ENCODE peak calls at places on chromosomes 12 and 14, in four cellular contexts. K is cardiac muscle cell, Y is stomach, X is aorta. O is an unnamed sample. For H3K4me1 and H3K36me3, the result is how much of the 10 kb centered on the place peaks cover.

GRCh38 chr12:55034218-55034617 is 14.4 kb downstream of the NEUROD4 start:
- DNase-seq in Y (no peak), X (no peak), K (no peak), O (no peak)

GRCh38 chr14:36605506-36605857 is 23.1 kb upstream of the NKX2-8 start:
- DNase-seq in Y (no peak), K (no peak), X (no peak), O (no peak)

GRCh38 chr12:31574803-31575573 is 15.9 kb downstream of the DENND5B start:
- DNase-seq in Y (no peak), X (no peak), K (no peak), O (no peak)

GRCh38 chr12:98533723-98534251 is 18.4 kb downstream of the TMPO start:
- DNase-seq in K (peak), X (no peak), Y (no peak), O (no peak)

GRCh38 chr12:66960704-66961690 is 282.1 kb upstream of the GRIP1 start:
- DNase-seq in K (no peak), Y (no peak), X (no peak), O (no peak)

GRCh38 chr12:31105668-31106067 is 32.0 kb downstream of the DDX11 start:
- DNase-seq in Y (no peak), X (no peak), K (no peak), O (no peak)

GRCh38 chr12:92133166-92133565 is 12.5 kb downstream of the BTG1 start:
- DNase-seq in K (peak), Y (no peak), X (no peak), O (no peak)

GRCh38 chr14:75315143-75315542 is 36.5 kb downstream of the FOS start:
- DNase-seq in K (no peak), X (no peak), Y (peak), O (no peak)

GRCh38 chr14:65704850-65705249 is 292.3 kb downstream of the FUT8 start:
- DNase-seq in K (peak), Y (no peak), X (no peak), O (no peak)

GRCh38 chr14:53193193-53193592 is 40.1 kb upstream of the DDHD1 start:
- DNase-seq in X (no peak), K (no peak), Y (no peak), O (no peak)

GRCh38 chr14:91112172-91112571 is 1.7 kb upstream of the DGLUCY start:
- DNase-seq in Y (no peak), X (no peak), K (no peak), O (no peak)

GRCh38 chr12:32688786-32689185 is 9.7 kb downstream of the DNM1L start:
- DNase-seq in Y (no peak), X (no peak), K (no peak), O (no peak)

GRCh38 chr12:5511644-5512584 is 80.0 kb downstream of the NTF3 start:
- DNase-seq in X (peak), Y (no peak), K (peak), O (no peak)

GRCh38 chr14:30553311-30553989 is 5.5 kb upstream of the G2E3 start:
- DNase-seq in K (no peak), X (no peak), Y (no peak), O (no peak)

GRCh38 chr12:125220404-125221273 is 155.4 kb downstream of the AACS start:
- DNase-seq in X (no peak), K (peak), Y (peak), O (no peak)

GRCh38 chr14:31018057-31018645 is 7.3 kb upstream of the AP4S1 start:
- DNase-seq in X (no peak), K (no peak), Y (no peak), O (no peak)

GRCh38 chr12:128969480-128970055 is 116.3 kb downstream of the GLT1D1 start:
- DNase-seq in X (no peak), K (peak), Y (peak), O (no peak)

GRCh38 chr12:95169368-95169767 is 47.9 kb downstream of the FGD6 start:
- DNase-seq in Y (peak), K (no peak), X (no peak), O (no peak)

GRCh38 chr14:94307410-94307992 is 14.4 kb upstream of the SERPINA10 start:
- DNase-seq in X (no peak), K (no peak), Y (no peak), O (no peak)

GRCh38 chr14:51018521-51018920 is 74.2 kb upstream of the PYGL start:
- DNase-seq in X (no peak), Y (no peak), K (no peak), O (no peak)

GRCh38 chr12:5083955-5084849 is 40.5 kb downstream of the KCNA5 start:
- DNase-seq in X (no peak), K (peak), Y (no peak), O (no peak)

GRCh38 chr12:29073631-29074239 is 75.3 kb upstream of the FAR2 start:
- DNase-seq in Y (no peak), X (no peak), K (peak), O (no peak)

GRCh38 chr12:51238037-51238509 is 553 bp upstream of the DAZAP2 start:
- DNase-seq in K (no peak), X (no peak), Y (peak), O (no peak)

GRCh38 chr12:108875682-108876361 is 4.1 kb upstream of the DAO start:
- DNase-seq in Y (no peak), K (no peak), X (no peak), O (no peak)

GRCh38 chr12:587551-588322 is 75.5 kb downstream of the NINJ2 start:
- DNase-seq in Y (no peak), X (peak), K (no peak), O (no peak)

GRCh38 chr12:109601557-109601956 is 28.0 kb downstream of the MVK start:
- DNase-seq in X (no peak), Y (no peak), K (no peak), O (no peak)

GRCh38 chr12:87685696-87686095 is 343.5 kb downstream of the C12orf50 start:
- DNase-seq in K (no peak), X (no peak), Y (no peak), O (no peak)

GRCh38 chr12:131862600-131862993 is 31.8 kb upstream of the ULK1 start:
- DNase-seq in K (no peak), X (no peak), Y (no peak), O (no peak)

GRCh38 chr14:75542585-75543091 is 20.4 kb downstream of the BATF start:
- DNase-seq in K (peak), X (peak), Y (peak), O (no peak)

GRCh38 chr12:18224745-18225144 is 36.6 kb upstream of the PIK3C2G start:
- DNase-seq in X (no peak), Y (no peak), K (peak), O (no peak)

GRCh38 chr12:28497889-28498411 is 307.7 kb downstream of the CCDC91 start:
- DNase-seq in K (no peak), X (no peak), Y (no peak), O (no peak)

GRCh38 chr12:16348435-16349131 is 1.1 kb downstream of the MGST1 start:
- DNase-seq in X (no peak), K (no peak), Y (no peak), O (no peak)

GRCh38 chr14:37599527-37600368 is 4.3 kb downstream of the TTC6 start:
- DNase-seq in K (no peak), Y (no peak), X (no peak), O (no peak)

GRCh38 chr12:105444050-105444808 is 113.7 kb downstream of the C12orf75 start:
- DNase-seq in K (no peak), X (no peak), Y (no peak), O (no peak)

DNA sequence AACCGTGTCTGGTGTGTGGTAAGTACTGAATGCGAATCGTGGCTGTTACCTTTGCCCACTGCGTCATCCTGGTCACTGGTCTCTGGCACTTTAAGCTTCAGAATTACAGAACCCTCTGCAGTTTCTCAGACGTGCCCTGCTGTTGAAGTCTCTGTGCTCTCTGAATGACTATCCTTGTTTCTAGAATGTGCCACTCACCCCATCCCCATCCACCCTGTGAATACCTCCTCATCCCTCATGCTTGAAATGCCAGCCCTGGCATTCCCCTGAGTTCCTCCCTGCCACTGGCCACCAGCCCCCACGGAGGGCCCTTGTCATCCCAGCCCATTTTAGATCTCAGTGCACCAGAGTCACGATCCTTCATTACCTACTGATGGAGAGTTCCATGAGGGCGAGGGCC is 21.3 kb downstream of the TPCN1 start:
- DNase-seq in K (no peak), X (peak), Y (no peak), O (no peak)
- H3K4me1 ChIP-seq in K (under half), X (under half), Y (half or more), O (half or more)

GRCh38 chr12:84730561-84731162 is 181.9 kb downstream of the SLC6A15 start:
- DNase-seq in K (no peak), Y (no peak), X (no peak), O (no peak)

GRCh38 chr12:84723988-84724387 is 188.6 kb downstream of the SLC6A15 start:
- DNase-seq in Y (no peak), K (no peak), X (no peak), O (no peak)

GRCh38 chr12:84732941-84733340 is 179.7 kb downstream of the SLC6A15 start:
- DNase-seq in X (no peak), Y (no peak), K (no peak), O (no peak)

GRCh38 chr12:84727964-84728363 is 184.6 kb downstream of the SLC6A15 start:
- DNase-seq in K (peak), X (no peak), Y (no peak), O (no peak)
- H3K36me3 ChIP-seq in K (under half), X (under half), Y (under half), O (under half)

GRCh38 chr12:130715150-130715995 is 726 bp downstream of the RIMBP2 start:
- DNase-seq in Y (peak), K (peak), X (no peak), O (no peak)
- H3K4me3 ChIP-seq in Y (peak), K (peak), X (no peak), O (no peak)

GRCh38 chr12:47396902-47397663 is 308.7 kb downstream of the RPAP3 start:
- DNase-seq in Y (no peak), X (no peak), K (no peak), O (no peak)
- H3K4me1 ChIP-seq in Y (under half), X (under half), K (under half), O (under half)

GRCh38 chr14:33932033-33932432 is 18.8 kb downstream of the EGLN3 start:
- DNase-seq in K (no peak), Y (no peak), X (no peak), O (no peak)
- H3K36me3 ChIP-seq in K (under half), Y (under half), X (under half), O (under half)

DNA sequence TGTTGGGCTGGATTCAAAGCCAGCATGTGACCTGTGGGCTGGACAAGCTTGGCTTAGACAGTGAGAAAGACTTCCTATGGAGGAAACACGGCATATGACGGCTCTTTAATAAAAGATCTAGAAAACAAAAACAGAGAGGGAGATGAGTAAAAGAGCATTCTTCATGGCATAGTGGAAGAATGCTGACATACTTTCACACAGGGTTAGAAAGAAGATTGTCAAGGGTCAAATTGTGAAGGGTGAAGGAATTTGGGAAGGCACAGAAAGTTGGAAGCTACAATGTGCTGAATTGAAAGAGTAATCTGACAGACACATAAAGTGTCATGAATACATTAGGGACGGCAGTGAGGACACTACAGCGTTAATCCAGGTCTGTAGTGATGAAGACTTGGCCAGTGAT is 63.4 kb downstream of the GALNT4 start:
- DNase-seq in K (no peak), Y (no peak), X (no peak), O (no peak)
- H3K4me3 ChIP-seq in K (no peak), Y (no peak), X (no peak), O (no peak)

DNA sequence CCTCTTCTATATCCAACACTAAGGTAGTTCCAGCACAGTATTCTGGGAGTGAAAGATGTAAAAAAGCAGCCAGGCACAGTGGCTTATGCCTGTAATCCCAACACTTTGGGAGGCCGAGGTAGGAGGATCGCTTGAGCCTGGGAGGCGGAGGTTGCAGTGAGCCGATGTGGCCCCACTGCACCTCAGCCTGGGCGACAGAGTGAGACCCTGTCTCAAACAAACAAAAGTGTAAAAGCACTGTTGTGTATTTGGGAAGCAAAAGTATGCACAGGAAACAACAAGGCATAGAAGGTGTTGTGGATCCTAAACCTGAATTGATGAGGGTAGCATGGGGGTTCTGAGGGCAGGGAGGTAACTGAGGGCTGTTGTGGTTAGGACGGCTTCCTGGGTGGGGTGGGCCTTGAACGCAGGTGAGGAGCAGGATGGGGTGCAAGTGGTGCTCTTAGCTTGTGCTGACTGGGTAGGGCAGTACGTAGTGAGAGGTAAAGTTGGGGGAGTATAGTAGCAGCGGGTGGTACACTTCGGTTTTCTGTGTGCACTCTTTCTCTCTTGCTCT is 64.2 kb downstream of the RASSF3 start:
- DNase-seq in K (no peak), Y (no peak), X (no peak), O (no peak)
- H3K4me1 ChIP-seq in K (under half), Y (half or more), X (under half), O (half or more)

GRCh38 chr12:1644523-1645438 is 15.8 kb downstream of the WNT5B start:
- DNase-seq in K (no peak), Y (peak), X (peak), O (no peak)
- H3K36me3 ChIP-seq in K (under half), Y (under half), X (under half), O (under half)

GRCh38 chr12:65188179-65188709 is 18.9 kb downstream of the LEMD3 start:
- DNase-seq in X (no peak), Y (no peak), K (no peak), O (no peak)
- H3K4me3 ChIP-seq in X (no peak), Y (no peak), K (no peak), O (no peak)

O was measured in RWPE2.